ENCODE peak calls at places on chromosomes 4 and X, in four cellular contexts. G is adrenal gland, K is pancreas, W is colonic mucosa. R is an unnamed sample.

GRCh38 chr4:103011378-103012025 is 8.0 kb downstream of the SLC9B1 start:
- DNase-seq in G (peak; percentile 78), K (no peak), W (peak; percentile 53), R (peak; percentile 23)

GRCh38 chr4:187059031-187059430 is 335.4 kb upstream of the FAT1 start:
- DNase-seq in G (no peak), K (no peak), W (no peak), R (no peak)

GRCh38 chr4:20764353-20764752 is 64.1 kb downstream of the PACRGL start:
- DNase-seq in G (no peak), K (no peak), W (no peak), R (no peak)

GRCh38 chrX:22122510-22122909 is 90.4 kb downstream of the PHEX start:
- DNase-seq in G (no peak), K (no peak), W (no peak), R (peak; percentile 37)

GRCh38 chrX:46165411-46165810 is 379.8 kb downstream of the ZNF674 start:
- DNase-seq in G (no peak), K (no peak), W (no peak), R (no peak)

GRCh38 chr4:150243932-150244331 is 165.7 kb downstream of the DCLK2 start:
- DNase-seq in G (no peak), K (no peak), W (no peak), R (no peak)

GRCh38 chrX:8003147-8003883 is 76.1 kb upstream of the PNPLA4 start:
- DNase-seq in G (no peak), K (no peak), W (no peak), R (no peak)

GRCh38 chrX:115233497-115234219 is at the start of gene LRCH2:
- DNase-seq in G (peak; percentile 54), K (peak; percentile 55), W (peak; percentile 24), R (peak; percentile 55)

GRCh38 chr4:3607690-3608514 is 75.7 kb upstream of the LRPAP1 start:
- DNase-seq in G (peak; percentile 61), K (no peak), W (no peak), R (no peak)

GRCh38 chrX:95996294-95996693 is 688.3 kb upstream of the DIAPH2 start:
- DNase-seq in G (no peak), K (no peak), W (no peak), R (no peak)

GRCh38 chrX:69504626-69505612 is 793 bp downstream of the NALF2 start:
- DNase-seq in G (no peak), K (no peak), W (no peak), R (no peak)

GRCh38 chr4:38180456-38180855 is 220.3 kb downstream of the PTTG2 start:
- DNase-seq in G (no peak), K (no peak), W (no peak), R (no peak)

GRCh38 chr4:38188136-38188535 is 227.9 kb downstream of the PTTG2 start:
- DNase-seq in G (no peak), K (no peak), W (no peak), R (no peak)

GRCh38 chr4:38185406-38185805 is 225.2 kb downstream of the PTTG2 start:
- DNase-seq in G (no peak), K (no peak), W (no peak), R (no peak)

GRCh38 chr4:38182334-38182998 is 222.3 kb downstream of the PTTG2 start:
- DNase-seq in G (no peak), K (no peak), W (no peak), R (no peak)

DNA sequence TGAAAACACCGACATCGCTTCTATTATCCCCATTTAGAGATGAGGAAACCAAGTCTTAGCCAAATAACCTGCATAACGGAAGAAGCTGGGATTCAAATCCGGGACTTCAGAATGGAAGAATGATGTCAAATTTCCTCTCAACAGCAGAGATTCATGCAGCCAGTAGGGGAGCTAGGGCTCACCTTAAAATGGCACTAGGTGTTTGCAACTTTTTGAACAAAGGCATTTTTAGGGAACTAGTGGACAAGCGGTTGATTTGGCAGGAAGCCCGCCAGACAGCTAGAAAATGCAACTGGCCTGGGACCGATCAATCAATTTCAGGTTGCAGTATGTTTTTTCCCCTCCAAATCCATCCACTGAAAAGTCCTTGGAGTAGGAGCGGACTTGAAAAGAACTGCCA is 224.2 kb downstream of the PTTG2 start:
- DNase-seq in G (no peak), K (no peak), W (no peak), R (no peak)
- TF ChIP-seq CTCF in G (no peak), K (no peak), W (peak; percentile 20), R (no peak)

GRCh38 chr4:78167510-78167909 is 110.4 kb downstream of the FRAS1 start:
- DNase-seq in G (no peak), K (no peak), W (no peak), R (no peak)

GRCh38 chr4:78174931-78175330 is 117.8 kb downstream of the FRAS1 start:
- DNase-seq in G (no peak), K (no peak), W (no peak), R (no peak)

GRCh38 chr4:78168029-78168428 is 110.9 kb downstream of the FRAS1 start:
- DNase-seq in G (no peak), K (no peak), W (no peak), R (no peak)

GRCh38 chr4:78169728-78170127 is 112.6 kb downstream of the FRAS1 start:
- DNase-seq in G (no peak), K (no peak), W (no peak), R (no peak)

GRCh38 chr4:78171482-78171881 is 114.4 kb downstream of the FRAS1 start:
- DNase-seq in G (no peak), K (no peak), W (no peak), R (no peak)
- H3K27ac ChIP-seq in G (no peak overlapping the region), K (no peak overlapping the region), W (no peak overlapping the region), R (no peak overlapping the region)

DNA sequence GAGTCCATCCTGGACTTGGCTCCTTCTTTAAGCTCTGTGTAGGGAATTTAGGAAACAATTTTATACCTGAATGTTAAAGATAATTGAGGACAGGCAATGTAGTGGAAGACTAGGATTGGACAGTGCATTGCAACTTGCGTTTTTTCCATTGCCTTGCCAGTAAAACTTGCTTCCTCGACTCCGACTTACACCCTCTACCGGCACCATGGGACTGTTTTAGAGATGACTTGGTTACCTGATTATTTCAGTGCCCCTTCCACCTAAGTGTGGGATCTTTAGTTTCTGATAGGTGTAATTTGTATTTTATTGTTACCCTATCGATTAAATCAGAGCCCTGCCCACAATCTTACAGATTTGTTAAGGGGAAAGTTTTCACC is 1.2 kb downstream of the PRPS1 start:
- DNase-seq in G (no peak), K (no peak), W (no peak), R (no peak)
- TF ChIP-seq CTCF in G (no peak), K (no peak), W (no peak), R (peak; percentile 9)

DNA sequence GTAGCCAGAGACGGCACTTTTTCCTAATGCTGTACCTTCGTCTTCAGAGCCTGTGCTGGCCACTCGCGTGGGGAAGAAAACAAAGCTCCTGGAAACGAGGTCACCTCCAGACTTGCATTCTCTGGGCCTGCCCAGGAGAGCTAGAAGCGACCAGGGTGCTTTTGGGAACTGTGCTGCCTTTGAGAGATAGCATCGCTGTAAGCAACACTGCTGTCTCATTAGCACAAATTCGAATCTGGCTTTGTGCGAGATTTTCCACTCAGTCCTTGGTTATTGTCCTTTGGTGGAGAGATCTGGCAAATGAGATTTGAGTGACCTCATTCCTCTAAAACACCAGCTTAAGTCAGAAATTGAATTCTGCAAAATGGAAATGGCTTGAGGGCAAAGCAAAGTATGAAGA is 66.1 kb upstream of the TLR3 start:
- DNase-seq in G (no peak), K (no peak), W (no peak), R (no peak)
- H3K27ac ChIP-seq in G (no peak overlapping the region), K (no peak overlapping the region), W (no peak overlapping the region), R (no peak overlapping the region)

GRCh38 chr4:147733614-147734344 is 1.9 kb downstream of the ARHGAP10 start:
- DNase-seq in G (peak; percentile 18), K (no peak), W (no peak), R (peak; percentile 22)

GRCh38 chr4:147727476-147728028 is 4.3 kb upstream of the ARHGAP10 start:
- DNase-seq in G (no peak), K (no peak), W (no peak), R (no peak)

GRCh38 chr4:147732516-147733193 is 767 bp downstream of the ARHGAP10 start:
- DNase-seq in G (peak; percentile 65), K (peak; percentile 78), W (peak; percentile 33), R (peak; percentile 59)

GRCh38 chr4:147731611-147732515 is at the start of gene ARHGAP10:
- DNase-seq in G (peak; percentile 85), K (peak; percentile 85), W (peak; percentile 65), R (peak; percentile 68)

GRCh38 chr4:147730333-147730732 is 1.6 kb upstream of the ARHGAP10 start:
- DNase-seq in G (no peak), K (no peak), W (no peak), R (no peak)
- TF ChIP-seq CTCF in G (no peak), K (no peak), W (no peak), R (no peak)

DNA sequence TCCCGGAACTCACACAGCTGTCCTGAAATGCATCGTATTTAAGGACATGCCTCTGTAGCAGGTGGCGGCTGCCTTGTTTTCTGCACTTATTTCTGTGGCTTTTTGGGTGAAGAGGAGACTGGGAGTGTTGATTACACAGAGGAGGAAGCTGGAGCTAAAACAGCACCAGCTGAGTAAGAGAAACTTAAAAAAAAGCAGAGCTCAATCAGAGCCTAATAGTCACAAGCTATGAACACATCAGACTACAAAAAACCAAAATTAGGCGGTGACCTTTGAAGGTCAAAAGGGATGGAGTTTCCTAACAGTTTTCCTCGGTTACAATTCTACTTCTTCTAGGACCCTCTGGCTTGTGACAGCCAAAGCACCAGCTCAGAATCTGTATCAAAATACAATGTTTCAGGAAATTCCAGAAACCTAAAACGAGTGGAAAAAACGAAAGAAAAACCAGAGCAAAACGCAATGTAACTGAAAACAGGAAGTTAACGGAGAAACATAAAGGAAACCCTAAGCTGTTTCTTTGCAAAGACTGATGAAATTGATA is 13.5 kb downstream of the PRKX start:
- DNase-seq in G (no peak), K (no peak), W (no peak), R (no peak)
- H3K27ac ChIP-seq in G (no peak overlapping the region), K (no peak overlapping the region), W (peak overlapping the region; percentile 69), R (peak overlapping the region; percentile 10)

DNA sequence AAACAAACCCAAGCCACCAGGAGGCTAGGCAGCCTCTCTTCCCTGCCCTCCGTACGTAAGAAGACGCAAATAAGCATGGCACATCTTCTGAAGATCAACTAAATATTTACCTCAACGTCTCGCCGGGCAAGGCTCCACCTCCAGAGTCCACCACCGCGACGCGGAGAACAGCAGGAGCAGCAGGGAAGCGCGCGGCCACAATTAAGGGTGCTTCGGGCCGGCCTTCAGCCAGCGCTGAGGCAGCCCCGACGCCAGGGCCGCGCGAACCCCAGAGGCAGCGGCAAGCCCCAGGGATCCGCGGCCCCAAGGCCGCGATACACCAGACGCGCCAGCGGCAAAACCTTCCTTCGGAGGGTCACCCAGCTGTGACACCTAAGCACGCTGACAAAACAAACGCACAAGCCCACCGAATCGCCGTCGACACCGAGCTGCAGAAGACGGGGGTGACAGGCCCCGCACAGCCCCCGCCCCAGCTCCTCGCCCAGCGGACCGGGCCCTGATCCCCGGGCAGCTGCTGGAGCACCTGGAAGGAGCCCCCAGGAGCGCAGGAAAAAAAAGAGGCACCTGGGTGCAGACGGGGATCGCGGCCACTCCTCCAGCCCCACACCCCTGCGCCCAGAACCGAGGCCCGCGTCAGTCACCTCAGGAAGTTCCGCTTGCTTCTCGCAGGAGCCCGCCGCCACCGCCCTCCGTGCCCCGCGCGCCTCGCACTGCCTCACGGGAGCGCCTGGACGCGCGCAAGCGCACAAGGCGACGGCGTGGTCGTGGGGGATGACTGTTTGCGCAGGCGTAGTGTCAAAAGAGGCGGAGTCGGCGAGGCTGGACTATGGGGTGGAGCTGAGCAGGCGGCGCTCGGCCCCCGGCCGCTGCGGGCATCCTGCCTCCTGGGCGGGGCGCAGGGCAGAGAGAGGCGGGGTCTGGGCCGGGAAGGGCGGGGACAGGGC is at the start of the genes HAUS3 and POLN:
- DNase-seq in G (peak; percentile 98), K (peak; percentile 99), W (peak; percentile 99), R (peak; percentile 98)
- TF ChIP-seq CTCF in G (peak; percentile 14), K (no peak), W (no peak), R (no peak)

GRCh38 chr4:117400039-117400835 is 314.9 kb upstream of the TRAM1L1 start:
- DNase-seq in G (no peak), K (no peak), W (no peak), R (no peak)
- H3K27ac ChIP-seq in G (no peak overlapping the region), K (no peak overlapping the region), W (no peak overlapping the region), R (no peak overlapping the region)